ENCODE peak calls at places on chromosomes 4 and X, in four cellular contexts. Z is T47D, Y is mucosa of gallbladder, K is GM06990. H is an unnamed sample.

GRCh38 chr4:76984127-76984526 is 34.6 kb downstream of the SEPTIN11 start:
- DNase-seq in Z (peak), Y (no peak), K (peak), H (no peak)

GRCh38 chr4:154626793-154627484 is 14.5 kb upstream of the FGG start:
- DNase-seq in Z (peak), Y (peak), K (peak), H (no peak)

GRCh38 chrX:47632664-47633063 is 2.9 kb upstream of the CFP start:
- DNase-seq in Z (no peak), Y (no peak), K (no peak), H (no peak)

GRCh38 chr4:6362243-6362885 is 92.7 kb downstream of the WFS1 start:
- DNase-seq in Z (no peak), Y (no peak), K (no peak), H (no peak)

GRCh38 chrX:49001521-49002090 is 458 bp downstream of the GRIPAP1 start:
- DNase-seq in Z (peak), Y (no peak), K (no peak), H (no peak)

GRCh38 chr4:141248029-141248428 is 27.3 kb downstream of the ZNF330 start:
- DNase-seq in Z (no peak), Y (no peak), K (no peak), H (peak)

GRCh38 chrX:17415242-17415815 is 40.3 kb downstream of the NHS start:
- DNase-seq in Z (no peak), Y (no peak), K (no peak), H (no peak)

GRCh38 chr4:78907638-78908037 is 31.6 kb downstream of the PAQR3 start:
- DNase-seq in Z (peak), Y (no peak), K (no peak), H (no peak)

GRCh38 chr4:3836802-3837601 is 70.8 kb downstream of the ADRA2C start:
- DNase-seq in Z (peak), Y (no peak), K (no peak), H (no peak)

GRCh38 chr4:100849319-100849718 is 331.5 kb upstream of the EMCN start:
- DNase-seq in Z (no peak), Y (no peak), K (no peak), H (no peak)

GRCh38 chr4:118346495-118346894 is 6.3 kb downstream of the PRSS12 start:
- DNase-seq in Z (no peak), Y (no peak), K (no peak), H (no peak)

GRCh38 chr4:169253087-169253675 is 17.6 kb downstream of the SH3RF1 start:
- DNase-seq in Z (no peak), Y (no peak), K (no peak), H (no peak)

GRCh38 chrX:7586126-7586525 is 256.8 kb upstream of the VCX start:
- DNase-seq in Z (peak), Y (peak), K (peak), H (no peak)

GRCh38 chrX:37640142-37640541 is 45.4 kb upstream of the XK start:
- DNase-seq in Z (no peak), Y (no peak), K (no peak), H (no peak)

GRCh38 chr4:146032234-146032860 is 93.7 kb upstream of the ZNF827 start:
- DNase-seq in Z (peak), Y (no peak), K (no peak), H (no peak)